ENCODE peak calls at places on chromosomes 2 and 18, in six cellular contexts. One of them, this sample, is unnamed. For H3K4me1, the result is how much of the 10 kb centered on the place peaks cover.

GRCh38 chr2:209946539-209946938 is 55.9 kb upstream of the RPE start:
- DNase-seq in tibial nerve: no peak
- DNase-seq in small intestine: no peak
- DNase-seq in CD4-positive, alpha-beta memory T cell: no peak
- DNase-seq in testis: no peak
- DNase-seq in lower lobe of right lung: no peak
- DNase-seq in this sample: peak

GRCh38 chr2:109531896-109532727 is 81.7 kb downstream of the SEPTIN10 start:
- DNase-seq in CD4-positive, alpha-beta memory T cell: no peak
- DNase-seq in lower lobe of right lung: no peak
- DNase-seq in testis: peak
- DNase-seq in small intestine: no peak
- DNase-seq in tibial nerve: no peak
- DNase-seq in this sample: no peak

GRCh38 chr18:48781041-48781989 is 169.4 kb downstream of the SMAD7 start:
- DNase-seq in small intestine: peak
- DNase-seq in CD4-positive, alpha-beta memory T cell: no peak
- DNase-seq in lower lobe of right lung: peak
- DNase-seq in testis: peak
- DNase-seq in tibial nerve: peak
- DNase-seq in this sample: no peak

GRCh38 chr2:198916548-198916947 is 541.2 kb downstream of the SATB2 start:
- DNase-seq in tibial nerve: no peak
- DNase-seq in lower lobe of right lung: no peak
- DNase-seq in CD4-positive, alpha-beta memory T cell: no peak
- DNase-seq in testis: no peak
- DNase-seq in small intestine: peak
- DNase-seq in this sample: no peak

GRCh38 chr2:10481666-10482157 is 33.6 kb upstream of the ODC1 start:
- DNase-seq in tibial nerve: no peak
- DNase-seq in testis: no peak
- DNase-seq in small intestine: no peak
- DNase-seq in CD4-positive, alpha-beta memory T cell: no peak
- DNase-seq in lower lobe of right lung: no peak
- DNase-seq in this sample: no peak

GRCh38 chr2:217393585-217394032 is 533.7 kb upstream of the TNP1 start:
- DNase-seq in CD4-positive, alpha-beta memory T cell: no peak
- DNase-seq in lower lobe of right lung: no peak
- DNase-seq in tibial nerve: peak
- DNase-seq in testis: peak
- DNase-seq in small intestine: no peak
- DNase-seq in this sample: peak

GRCh38 chr2:174877796-174878195 is 113.5 kb upstream of the CHRNA1 start:
- DNase-seq in CD4-positive, alpha-beta memory T cell: no peak
- DNase-seq in tibial nerve: no peak
- DNase-seq in testis: no peak
- DNase-seq in small intestine: no peak
- DNase-seq in lower lobe of right lung: no peak
- DNase-seq in this sample: no peak

GRCh38 chr2:229164545-229165249 is 106.4 kb downstream of the PID1 start:
- DNase-seq in tibial nerve: no peak
- DNase-seq in CD4-positive, alpha-beta memory T cell: no peak
- DNase-seq in lower lobe of right lung: no peak
- DNase-seq in testis: no peak
- DNase-seq in small intestine: peak
- DNase-seq in this sample: peak

GRCh38 chr18:25896178-25896780 is 194.1 kb downstream of the SS18 start:
- DNase-seq in lower lobe of right lung: no peak
- DNase-seq in testis: peak
- DNase-seq in tibial nerve: no peak
- DNase-seq in small intestine: peak
- DNase-seq in CD4-positive, alpha-beta memory T cell: no peak
- DNase-seq in this sample: no peak

DNA sequence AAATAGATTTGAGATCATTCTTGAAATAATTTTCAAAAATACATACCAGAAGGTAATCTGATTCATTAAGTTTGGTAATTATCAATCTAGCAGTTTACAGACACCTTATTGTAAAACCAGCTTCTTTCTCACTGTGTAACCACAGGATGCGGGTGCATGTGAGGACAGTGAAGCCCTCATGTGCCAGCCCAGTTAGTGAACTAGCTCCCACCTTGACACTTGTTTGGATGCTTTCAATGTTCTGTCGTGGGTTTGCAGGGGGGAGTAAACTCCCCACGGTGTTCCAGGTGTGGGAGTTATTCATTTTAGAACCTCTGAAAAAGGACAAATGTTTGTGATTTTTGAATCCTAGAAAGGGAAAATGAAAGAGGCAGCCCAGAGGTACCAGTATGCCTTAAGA is 59.0 kb downstream of the WDSUB1 start:
- DNase-seq in testis: no peak
- DNase-seq in CD4-positive, alpha-beta memory T cell: no peak
- DNase-seq in tibial nerve: no peak
- DNase-seq in small intestine: no peak
- DNase-seq in lower lobe of right lung: no peak
- DNase-seq in this sample: no peak
- H3K4me1 ChIP-seq in testis: under half
- H3K4me1 ChIP-seq in CD4-positive, alpha-beta memory T cell: under half
- H3K4me1 ChIP-seq in tibial nerve: under half
- H3K4me1 ChIP-seq in small intestine: under half
- H3K4me1 ChIP-seq in lower lobe of right lung: half or more
- H3K4me1 ChIP-seq in this sample: under half

DNA sequence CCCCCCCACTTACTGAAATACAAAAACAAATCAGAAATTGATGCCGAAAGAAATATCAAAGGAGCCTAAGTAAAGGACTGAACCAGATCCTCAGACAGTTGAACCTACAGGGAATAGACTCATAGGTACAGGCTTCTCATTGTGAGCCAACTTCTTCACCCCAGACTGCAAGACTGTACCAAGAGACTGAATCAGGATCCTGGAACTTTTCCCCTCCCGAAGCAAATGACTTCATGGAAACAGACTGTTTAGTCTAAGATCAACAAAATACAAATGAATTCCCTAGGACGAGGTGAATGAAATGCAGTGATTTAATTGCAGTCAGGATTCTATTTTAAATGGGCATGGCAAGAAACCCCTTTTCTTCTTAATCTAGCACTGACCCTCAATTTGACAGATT is 53.6 kb upstream of the RNF152 start:
- DNase-seq in CD4-positive, alpha-beta memory T cell: no peak
- DNase-seq in testis: no peak
- DNase-seq in tibial nerve: no peak
- DNase-seq in small intestine: no peak
- DNase-seq in lower lobe of right lung: no peak
- DNase-seq in this sample: no peak
- H3K4me1 ChIP-seq in CD4-positive, alpha-beta memory T cell: under half
- H3K4me1 ChIP-seq in testis: under half
- H3K4me1 ChIP-seq in tibial nerve: under half
- H3K4me1 ChIP-seq in small intestine: under half
- H3K4me1 ChIP-seq in lower lobe of right lung: under half
- H3K4me1 ChIP-seq in this sample: under half

DNA sequence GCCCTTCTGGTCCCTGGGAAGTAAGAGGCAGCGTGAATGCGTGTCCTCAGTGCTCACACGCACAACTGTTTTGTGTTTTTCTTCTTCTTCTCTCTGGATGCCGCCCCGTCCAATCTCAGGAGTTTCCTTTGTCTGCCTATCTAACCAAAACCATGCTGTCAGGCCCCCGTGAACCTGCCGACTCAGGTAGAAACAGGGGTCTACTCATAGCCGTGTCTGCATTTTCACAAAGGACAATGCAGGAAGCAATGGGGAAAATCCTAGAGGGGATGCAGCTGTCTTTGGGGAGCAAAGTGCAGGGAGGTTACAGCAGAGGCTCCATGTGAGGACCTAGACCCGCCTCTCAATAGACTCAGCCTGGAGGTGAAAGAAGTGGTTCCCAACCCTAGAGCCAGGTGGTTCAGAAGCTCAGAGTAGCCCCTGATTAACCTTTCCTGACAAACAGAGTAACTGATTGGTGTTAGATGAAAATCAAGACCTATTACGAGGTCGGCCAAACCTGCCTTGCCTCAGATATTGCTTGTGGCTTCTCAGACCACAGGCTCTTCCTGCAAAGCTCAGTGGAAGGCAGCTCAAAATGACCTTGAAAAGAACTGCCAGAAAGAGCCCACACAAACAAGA is 49.3 kb downstream of the CD226 start:
- DNase-seq in testis: peak
- DNase-seq in CD4-positive, alpha-beta memory T cell: peak
- DNase-seq in tibial nerve: no peak
- DNase-seq in small intestine: no peak
- DNase-seq in lower lobe of right lung: no peak
- DNase-seq in this sample: no peak
- H3K4me1 ChIP-seq in testis: under half
- H3K4me1 ChIP-seq in CD4-positive, alpha-beta memory T cell: half or more
- H3K4me1 ChIP-seq in tibial nerve: under half
- H3K4me1 ChIP-seq in small intestine: under half
- H3K4me1 ChIP-seq in lower lobe of right lung: under half
- H3K4me1 ChIP-seq in this sample: under half

GRCh38 chr18:50096766-50097435 is 98.0 kb downstream of the MYO5B start:
- DNase-seq in tibial nerve: no peak
- DNase-seq in lower lobe of right lung: no peak
- DNase-seq in small intestine: no peak
- DNase-seq in testis: no peak
- DNase-seq in CD4-positive, alpha-beta memory T cell: no peak
- DNase-seq in this sample: no peak

GRCh38 chr18:50105027-50105426 is 89.9 kb downstream of the MYO5B start:
- DNase-seq in testis: no peak
- DNase-seq in tibial nerve: no peak
- DNase-seq in small intestine: no peak
- DNase-seq in lower lobe of right lung: no peak
- DNase-seq in CD4-positive, alpha-beta memory T cell: no peak
- DNase-seq in this sample: no peak

GRCh38 chr18:50097702-50098101 is 97.2 kb downstream of the MYO5B start:
- DNase-seq in tibial nerve: no peak
- DNase-seq in small intestine: peak
- DNase-seq in CD4-positive, alpha-beta memory T cell: no peak
- DNase-seq in lower lobe of right lung: peak
- DNase-seq in testis: no peak
- DNase-seq in this sample: peak

GRCh38 chr18:50104421-50104820 is 90.5 kb downstream of the MYO5B start:
- DNase-seq in CD4-positive, alpha-beta memory T cell: no peak
- DNase-seq in tibial nerve: no peak
- DNase-seq in lower lobe of right lung: no peak
- DNase-seq in small intestine: no peak
- DNase-seq in testis: no peak
- DNase-seq in this sample: no peak

GRCh38 chr18:50099725-50100414 is 95.1 kb downstream of the MYO5B start:
- DNase-seq in lower lobe of right lung: no peak
- DNase-seq in testis: no peak
- DNase-seq in tibial nerve: no peak
- DNase-seq in small intestine: peak
- DNase-seq in CD4-positive, alpha-beta memory T cell: no peak
- DNase-seq in this sample: peak
- H3K4me1 ChIP-seq in lower lobe of right lung: under half
- H3K4me1 ChIP-seq in testis: under half
- H3K4me1 ChIP-seq in tibial nerve: under half
- H3K4me1 ChIP-seq in small intestine: under half
- H3K4me1 ChIP-seq in CD4-positive, alpha-beta memory T cell: under half
- H3K4me1 ChIP-seq in this sample: under half

DNA sequence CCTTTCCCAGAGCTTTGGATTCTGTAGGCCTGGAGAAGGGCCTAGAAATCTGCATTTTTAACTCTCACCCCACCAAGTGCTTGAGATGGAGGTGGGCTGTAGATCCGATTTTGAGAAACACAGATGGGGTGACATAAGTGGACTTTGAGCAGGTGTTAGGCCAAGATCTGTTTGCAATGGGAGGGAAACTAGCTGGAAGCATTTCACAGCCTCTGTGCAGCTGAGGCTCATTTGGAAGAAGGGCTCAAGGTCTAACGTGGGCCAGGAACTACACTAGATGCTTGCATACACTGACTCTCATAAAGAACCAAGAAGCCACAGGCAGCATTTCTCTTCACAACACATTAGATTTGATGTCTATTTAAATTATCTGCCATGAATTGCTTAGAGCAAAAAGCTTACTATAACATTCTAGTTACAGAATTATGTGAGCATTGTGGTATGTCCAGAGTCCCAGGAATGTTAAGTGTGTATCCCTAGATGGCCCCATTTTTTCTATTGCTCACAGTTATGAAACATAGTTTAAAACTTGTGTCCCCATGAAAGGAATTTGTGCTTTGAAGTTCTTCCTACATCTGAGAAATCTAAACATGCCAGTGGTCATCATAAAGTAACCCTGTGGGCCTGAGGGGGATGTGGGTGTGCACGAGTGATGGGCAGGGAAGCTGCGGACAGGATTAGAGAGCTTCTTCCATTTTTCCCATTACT is 77.2 kb downstream of the CD28 start:
- DNase-seq in small intestine: peak
- DNase-seq in CD4-positive, alpha-beta memory T cell: no peak
- DNase-seq in testis: no peak
- DNase-seq in tibial nerve: no peak
- DNase-seq in lower lobe of right lung: no peak
- DNase-seq in this sample: no peak
- H3K4me1 ChIP-seq in small intestine: under half
- H3K4me1 ChIP-seq in CD4-positive, alpha-beta memory T cell: under half
- H3K4me1 ChIP-seq in testis: under half
- H3K4me1 ChIP-seq in tibial nerve: under half
- H3K4me1 ChIP-seq in lower lobe of right lung: half or more
- H3K4me1 ChIP-seq in this sample: under half

GRCh38 chr2:27909901-27910300 is 19.4 kb downstream of the BABAM2 start:
- DNase-seq in testis: no peak
- DNase-seq in lower lobe of right lung: no peak
- DNase-seq in tibial nerve: no peak
- DNase-seq in small intestine: no peak
- DNase-seq in CD4-positive, alpha-beta memory T cell: no peak
- DNase-seq in this sample: no peak

GRCh38 chr2:27911458-27912210 is 21.1 kb downstream of the BABAM2 start:
- DNase-seq in lower lobe of right lung: no peak
- DNase-seq in small intestine: no peak
- DNase-seq in testis: no peak
- DNase-seq in tibial nerve: no peak
- DNase-seq in CD4-positive, alpha-beta memory T cell: no peak
- DNase-seq in this sample: no peak

GRCh38 chr2:27914793-27915175 is 24.3 kb downstream of the BABAM2 start:
- DNase-seq in tibial nerve: no peak
- DNase-seq in lower lobe of right lung: no peak
- DNase-seq in small intestine: no peak
- DNase-seq in testis: no peak
- DNase-seq in CD4-positive, alpha-beta memory T cell: no peak
- DNase-seq in this sample: peak

GRCh38 chr2:27914046-27914792 is 23.7 kb downstream of the BABAM2 start:
- DNase-seq in small intestine: no peak
- DNase-seq in lower lobe of right lung: no peak
- DNase-seq in CD4-positive, alpha-beta memory T cell: no peak
- DNase-seq in tibial nerve: no peak
- DNase-seq in testis: no peak
- DNase-seq in this sample: no peak

GRCh38 chr2:27912512-27912911 is 22.0 kb downstream of the BABAM2 start:
- DNase-seq in tibial nerve: no peak
- DNase-seq in CD4-positive, alpha-beta memory T cell: no peak
- DNase-seq in lower lobe of right lung: no peak
- DNase-seq in testis: no peak
- DNase-seq in small intestine: no peak
- DNase-seq in this sample: no peak
- H3K4me1 ChIP-seq in tibial nerve: under half
- H3K4me1 ChIP-seq in CD4-positive, alpha-beta memory T cell: under half
- H3K4me1 ChIP-seq in lower lobe of right lung: under half
- H3K4me1 ChIP-seq in testis: under half
- H3K4me1 ChIP-seq in small intestine: under half
- H3K4me1 ChIP-seq in this sample: under half